ENCODE peak calls at places on chromosome 18, in four cellular contexts. One of them, this sample, is unnamed.

GRCh38 chr18:23627325-23627724 is 35.4 kb downstream of the ANKRD29 start:
- DNase-seq in gastrocnemius medialis: no peak
- DNase-seq in MM.1S: no peak
- DNase-seq in Peyer's patch: no peak
- DNase-seq in this sample: no peak

GRCh38 chr18:62187543-62188378 is 706 bp downstream of the RELCH start:
- DNase-seq in gastrocnemius medialis: no peak
- DNase-seq in MM.1S: peak; percentile 21
- DNase-seq in Peyer's patch: peak; percentile 61
- DNase-seq in this sample: no peak

GRCh38 chr18:11658989-11659388 is 30.1 kb upstream of the GNAL start:
- DNase-seq in gastrocnemius medialis: no peak
- DNase-seq in MM.1S: no peak
- DNase-seq in Peyer's patch: no peak
- DNase-seq in this sample: no peak

GRCh38 chr18:23528580-23529472 is 25.5 kb downstream of the RMC1 start:
- DNase-seq in gastrocnemius medialis: peak; percentile 60
- DNase-seq in MM.1S: no peak
- DNase-seq in Peyer's patch: no peak
- DNase-seq in this sample: no peak

GRCh38 chr18:43719264-43719795 is 442.0 kb upstream of the SYT4 start:
- DNase-seq in gastrocnemius medialis: no peak
- DNase-seq in MM.1S: no peak
- DNase-seq in Peyer's patch: no peak
- DNase-seq in this sample: no peak

GRCh38 chr18:33901894-33902512 is 322.7 kb downstream of the NOL4 start:
- DNase-seq in gastrocnemius medialis: no peak
- DNase-seq in MM.1S: no peak
- DNase-seq in Peyer's patch: no peak
- DNase-seq in this sample: no peak

GRCh38 chr18:26543368-26543767 is 5.0 kb downstream of the KCTD1 start:
- DNase-seq in gastrocnemius medialis: no peak
- DNase-seq in MM.1S: no peak
- DNase-seq in Peyer's patch: no peak
- DNase-seq in this sample: no peak

GRCh38 chr18:59517446-59518171 is 158.5 kb upstream of the LMAN1 start:
- DNase-seq in gastrocnemius medialis: no peak
- DNase-seq in MM.1S: no peak
- DNase-seq in Peyer's patch: no peak
- DNase-seq in this sample: no peak

GRCh38 chr18:62617793-62618591 is 95.2 kb downstream of the ZCCHC2 start:
- DNase-seq in gastrocnemius medialis: no peak
- DNase-seq in MM.1S: no peak
- DNase-seq in Peyer's patch: no peak
- DNase-seq in this sample: no peak

GRCh38 chr18:44537521-44537920 is 143.2 kb upstream of the SETBP1 start:
- DNase-seq in gastrocnemius medialis: no peak
- DNase-seq in MM.1S: no peak
- DNase-seq in Peyer's patch: no peak
- DNase-seq in this sample: peak; percentile 68

GRCh38 chr18:39751161-39751560 is 2185.6 kb upstream of the CELF4 start:
- DNase-seq in gastrocnemius medialis: no peak
- DNase-seq in MM.1S: no peak
- DNase-seq in Peyer's patch: no peak
- DNase-seq in this sample: no peak

GRCh38 chr18:57806891-57807280 is 3.8 kb upstream of the ATP8B1 start:
- DNase-seq in gastrocnemius medialis: peak; percentile 37
- DNase-seq in MM.1S: no peak
- DNase-seq in Peyer's patch: no peak
- DNase-seq in this sample: no peak

GRCh38 chr18:58321986-58322385 is 278.0 kb downstream of the NEDD4L start:
- DNase-seq in gastrocnemius medialis: peak; percentile 85
- DNase-seq in MM.1S: peak; percentile 9
- DNase-seq in Peyer's patch: no peak
- DNase-seq in this sample: peak; percentile 19

GRCh38 chr18:23949863-23950262 is 64.7 kb upstream of the TTC39C start:
- DNase-seq in gastrocnemius medialis: no peak
- DNase-seq in MM.1S: no peak
- DNase-seq in Peyer's patch: no peak
- DNase-seq in this sample: no peak

GRCh38 chr18:39825485-39825884 is 2129.5 kb upstream of the PIK3C3 start:
- DNase-seq in gastrocnemius medialis: no peak
- DNase-seq in MM.1S: no peak
- DNase-seq in Peyer's patch: no peak
- DNase-seq in this sample: no peak

GRCh38 chr18:21012308-21012707 is 99.3 kb downstream of the ROCK1 start:
- DNase-seq in gastrocnemius medialis: no peak
- DNase-seq in MM.1S: no peak
- DNase-seq in Peyer's patch: no peak
- DNase-seq in this sample: no peak

GRCh38 chr18:2970762-2971659 is 41.9 kb downstream of the LPIN2 start:
- DNase-seq in gastrocnemius medialis: no peak
- DNase-seq in MM.1S: no peak
- DNase-seq in Peyer's patch: no peak
- DNase-seq in this sample: no peak

GRCh38 chr18:1092228-1092627 is 187.6 kb downstream of the ADCYAP1 start:
- DNase-seq in gastrocnemius medialis: no peak
- DNase-seq in MM.1S: peak; percentile 19
- DNase-seq in Peyer's patch: no peak
- DNase-seq in this sample: no peak

GRCh38 chr18:63107931-63108330 is 211.6 kb downstream of the BCL2 start:
- DNase-seq in gastrocnemius medialis: no peak
- DNase-seq in MM.1S: no peak
- DNase-seq in Peyer's patch: no peak
- DNase-seq in this sample: no peak

DNA sequence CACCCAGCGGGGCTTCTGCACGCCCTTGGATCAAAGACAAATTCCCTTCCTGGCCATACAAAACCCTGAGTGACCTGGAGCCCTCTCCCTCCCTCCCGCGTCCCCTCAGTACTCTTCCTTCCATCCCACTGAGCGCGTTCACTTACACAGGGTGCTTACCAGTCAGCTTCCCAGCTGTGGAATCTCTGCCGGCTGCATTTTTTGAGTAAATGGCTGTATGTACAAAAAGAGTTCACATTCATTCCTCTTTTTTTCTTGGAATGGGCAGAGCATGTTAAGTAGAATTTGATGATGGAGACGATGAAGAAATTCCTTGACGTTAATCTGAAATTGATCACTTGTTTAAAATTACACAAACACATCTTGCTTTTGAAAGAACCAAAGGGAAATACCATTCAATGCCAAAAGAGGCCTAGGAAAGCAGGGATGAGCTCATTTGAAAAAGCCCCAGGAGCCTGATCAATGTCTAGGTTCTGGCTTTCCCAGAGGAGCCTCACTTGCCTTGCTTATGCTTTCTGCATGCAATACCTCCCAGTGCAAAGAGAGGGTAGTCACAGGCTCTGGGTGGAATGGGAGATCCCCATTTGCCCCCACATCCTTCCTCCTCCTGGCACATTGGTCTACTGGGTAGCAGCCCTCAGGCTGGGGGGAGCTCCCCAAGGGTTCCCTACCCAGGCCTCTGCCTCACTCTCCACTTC is 12.2 kb upstream of the SMAD7 start:
- DNase-seq in gastrocnemius medialis: no peak
- DNase-seq in MM.1S: no peak
- DNase-seq in Peyer's patch: no peak
- DNase-seq in this sample: no peak
- H3K27ac ChIP-seq in gastrocnemius medialis: no peak overlapping the region
- H3K27ac ChIP-seq in MM.1S: no peak overlapping the region
- H3K27ac ChIP-seq in Peyer's patch: peak overlapping the region; percentile 34
- H3K27ac ChIP-seq in this sample: no peak overlapping the region

GRCh38 chr18:37445368-37445767 is 120.2 kb downstream of the CELF4 start:
- DNase-seq in gastrocnemius medialis: no peak
- DNase-seq in MM.1S: no peak
- DNase-seq in Peyer's patch: no peak
- DNase-seq in this sample: no peak
- H3K4me3 ChIP-seq in gastrocnemius medialis: no peak overlapping the region
- H3K4me3 ChIP-seq in MM.1S: no peak overlapping the region
- H3K4me3 ChIP-seq in Peyer's patch: no peak overlapping the region
- H3K4me3 ChIP-seq in this sample: no peak overlapping the region

GRCh38 chr18:42114310-42114943 is 159.4 kb downstream of the PIK3C3 start:
- DNase-seq in gastrocnemius medialis: peak; percentile 30
- DNase-seq in MM.1S: peak; percentile 68
- DNase-seq in Peyer's patch: no peak
- DNase-seq in this sample: no peak
- H3K27ac ChIP-seq in gastrocnemius medialis: no peak overlapping the region
- H3K27ac ChIP-seq in MM.1S: no peak overlapping the region
- H3K27ac ChIP-seq in Peyer's patch: no peak overlapping the region
- H3K27ac ChIP-seq in this sample: no peak overlapping the region

GRCh38 chr18:31686572-31686971 is 2.2 kb upstream of the B4GALT6 start:
- DNase-seq in gastrocnemius medialis: no peak
- DNase-seq in MM.1S: no peak
- DNase-seq in Peyer's patch: no peak
- DNase-seq in this sample: no peak

GRCh38 chr18:31685097-31686082 is 1.0 kb upstream of the B4GALT6 start:
- DNase-seq in gastrocnemius medialis: peak; percentile 29
- DNase-seq in MM.1S: peak; percentile 85
- DNase-seq in Peyer's patch: peak; percentile 86
- DNase-seq in this sample: no peak

GRCh38 chr18:31683106-31683505 is 1.3 kb downstream of the B4GALT6 start:
- DNase-seq in gastrocnemius medialis: no peak
- DNase-seq in MM.1S: no peak
- DNase-seq in Peyer's patch: no peak
- DNase-seq in this sample: no peak

GRCh38 chr18:31684279-31685096 is at the start of gene B4GALT6:
- DNase-seq in gastrocnemius medialis: no peak
- DNase-seq in MM.1S: peak; percentile 31
- DNase-seq in Peyer's patch: peak; percentile 66
- DNase-seq in this sample: no peak

GRCh38 chr18:31683968-31684278 is 458 bp downstream of the B4GALT6 start:
- DNase-seq in gastrocnemius medialis: no peak
- DNase-seq in MM.1S: no peak
- DNase-seq in Peyer's patch: no peak
- DNase-seq in this sample: no peak
- H3K4me3 ChIP-seq in gastrocnemius medialis: peak overlapping the region; percentile 66
- H3K4me3 ChIP-seq in MM.1S: peak overlapping the region; percentile 65
- H3K4me3 ChIP-seq in Peyer's patch: no peak overlapping the region
- H3K4me3 ChIP-seq in this sample: peak overlapping the region; percentile 79

DNA sequence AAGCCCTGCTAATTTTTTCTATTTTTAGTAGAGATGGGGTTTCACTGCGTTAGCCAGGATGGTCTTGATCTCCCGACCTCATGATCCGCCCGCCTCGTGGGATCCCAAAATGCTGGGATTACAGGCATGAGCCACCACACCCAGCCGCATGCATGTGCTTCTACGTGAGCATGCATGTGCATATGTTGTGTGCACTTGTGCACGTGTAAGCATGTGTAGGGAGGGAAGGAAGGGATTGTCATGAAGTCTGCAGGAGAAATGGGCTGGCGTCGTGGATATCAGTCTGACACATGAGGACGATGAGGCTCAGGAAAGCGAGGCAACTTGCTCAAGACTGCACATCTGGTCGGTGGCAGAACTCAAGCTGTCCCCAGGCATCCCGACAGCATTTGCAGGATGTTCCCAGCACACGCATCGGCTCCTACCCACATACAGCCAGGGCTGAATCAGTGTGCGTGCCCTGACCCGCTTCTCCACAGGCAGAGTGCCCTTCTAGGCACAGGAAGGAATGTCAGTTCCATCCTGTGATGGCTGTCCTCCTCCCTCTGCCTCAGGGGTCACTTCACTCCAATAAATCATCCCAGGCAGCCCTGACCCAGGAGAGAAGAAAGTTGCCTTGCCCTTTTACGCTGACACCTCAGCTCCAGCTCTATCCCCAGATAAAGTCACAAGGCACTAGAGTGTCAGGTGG is 49.9 kb upstream of the SLC14A2 start:
- DNase-seq in gastrocnemius medialis: no peak
- DNase-seq in MM.1S: no peak
- DNase-seq in Peyer's patch: no peak
- DNase-seq in this sample: no peak
- H3K27ac ChIP-seq in gastrocnemius medialis: no peak overlapping the region
- H3K27ac ChIP-seq in MM.1S: no peak overlapping the region
- H3K27ac ChIP-seq in Peyer's patch: peak overlapping the region; percentile 15
- H3K27ac ChIP-seq in this sample: no peak overlapping the region